ENCODE peak calls at places on chromosomes 3 and 15, in four cellular contexts. Z is K562, T is H1, X is GM12878. I is an unnamed sample.

GRCh38 chr3:68206524-68207117 is 552.2 kb upstream of the SUCLG2 start:
- DNase-seq in Z (no peak), X (no peak), T (no peak), I (no peak)

GRCh38 chr3:52039846-52040245 is 16.5 kb downstream of the DUSP7 start:
- DNase-seq in Z (no peak), T (no peak), X (no peak), I (peak; percentile 93)

GRCh38 chr3:125120370-125121122 is 64.7 kb upstream of the HEG1 start:
- DNase-seq in X (no peak), T (peak; percentile 92), Z (no peak), I (no peak)

GRCh38 chr3:188900421-188900941 is 271.3 kb upstream of the TPRG1 start:
- DNase-seq in T (no peak), Z (no peak), X (no peak), I (no peak)

GRCh38 chr15:26531489-26531888 is 241.4 kb downstream of the GABRB3 start:
- DNase-seq in Z (no peak), X (no peak), T (no peak), I (no peak)

GRCh38 chr3:148971819-148972218 is 19.5 kb upstream of the GYG1 start:
- DNase-seq in X (no peak), T (no peak), Z (no peak), I (no peak)

GRCh38 chr15:75065851-75066509 is 42.6 kb downstream of the PPCDC start:
- DNase-seq in X (no peak), T (no peak), Z (peak; percentile 95), I (peak; percentile 44)

GRCh38 chr3:113606539-113607218 is 74.3 kb downstream of the SIDT1 start:
- DNase-seq in Z (no peak), T (no peak), X (peak; percentile 75), I (no peak)

GRCh38 chr3:46947981-46948791 is 28.4 kb downstream of the CCDC12 start:
- DNase-seq in X (no peak), Z (peak; percentile 91), T (no peak), I (peak; percentile 88)

GRCh38 chr15:35547775-35548364 is 1.9 kb upstream of the DPH6 start:
- DNase-seq in Z (peak; percentile 92), T (no peak), X (no peak), I (no peak)

GRCh38 chr3:39149059-39149455 is 4.3 kb downstream of the CSRNP1 start:
- DNase-seq in X (no peak), T (no peak), Z (no peak), I (no peak)

GRCh38 chr3:89795506-89795905 is 688.1 kb downstream of the EPHA3 start:
- DNase-seq in Z (no peak), T (no peak), X (no peak), I (no peak)
- TF ChIP-seq EZH2 in Z (no peak), T (no peak), X (no peak), I (no peak)

GRCh38 chr3:59049671-59050331 is at the start of gene CFAP20DC:
- DNase-seq in X (peak; percentile 62), Z (peak; percentile 89), T (peak; percentile 85), I (peak; percentile 8)

GRCh38 chr3:59056706-59057105 is 6.9 kb upstream of the CFAP20DC start:
- DNase-seq in Z (no peak), X (no peak), T (no peak), I (no peak)

GRCh38 chr3:59052803-59053411 is 3.1 kb upstream of the CFAP20DC start:
- DNase-seq in Z (peak; percentile 37), T (no peak), X (no peak), I (peak; percentile 25)
- TF ChIP-seq RAD21 in Z (peak; percentile 69), T (peak; percentile 73), X (peak; percentile 67), I (peak; percentile 32)

DNA sequence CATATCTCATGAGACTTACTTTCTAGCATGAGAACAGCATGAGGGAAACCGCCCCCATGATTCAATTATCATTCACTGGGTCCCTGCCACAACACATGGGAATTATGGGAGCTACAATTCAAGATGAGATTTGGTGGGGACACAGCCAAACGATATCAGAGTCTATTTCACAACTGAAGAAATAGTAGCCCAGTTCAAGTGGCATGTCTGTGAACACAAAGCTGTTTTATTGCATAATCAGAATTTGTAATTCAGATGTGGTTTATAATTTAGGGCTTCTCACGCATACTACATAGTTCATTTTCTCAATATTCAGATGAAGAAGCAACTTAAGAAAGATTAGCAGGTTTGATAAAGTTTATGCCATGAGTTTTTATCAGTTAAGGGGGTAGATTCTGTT is 1188.0 kb upstream of the ALCAM start:
- DNase-seq in Z (no peak), X (no peak), T (no peak), I (no peak)
- TF ChIP-seq ATF2 in Z (no peak), X (no peak), T (no peak), I (no peak)

GRCh38 chr3:128434524-128434923 is 32.2 kb downstream of the DNAJB8 start:
- DNase-seq in T (no peak), X (no peak), Z (no peak), I (no peak)

GRCh38 chr3:128433630-128434185 is 33.0 kb downstream of the DNAJB8 start:
- DNase-seq in T (no peak), Z (no peak), X (no peak), I (no peak)

GRCh38 chr3:128432301-128432897 is 34.3 kb downstream of the DNAJB8 start:
- DNase-seq in Z (no peak), T (no peak), X (no peak), I (no peak)

GRCh38 chr3:128431803-128432300 is 34.8 kb downstream of the DNAJB8 start:
- DNase-seq in T (no peak), Z (no peak), X (no peak), I (no peak)

GRCh38 chr3:128432898-128433629 is 33.6 kb downstream of the DNAJB8 start:
- DNase-seq in T (no peak), X (no peak), Z (peak; percentile 31), I (no peak)
- TF ChIP-seq EZH2 in T (no peak), X (no peak), Z (no peak), I (no peak)

DNA sequence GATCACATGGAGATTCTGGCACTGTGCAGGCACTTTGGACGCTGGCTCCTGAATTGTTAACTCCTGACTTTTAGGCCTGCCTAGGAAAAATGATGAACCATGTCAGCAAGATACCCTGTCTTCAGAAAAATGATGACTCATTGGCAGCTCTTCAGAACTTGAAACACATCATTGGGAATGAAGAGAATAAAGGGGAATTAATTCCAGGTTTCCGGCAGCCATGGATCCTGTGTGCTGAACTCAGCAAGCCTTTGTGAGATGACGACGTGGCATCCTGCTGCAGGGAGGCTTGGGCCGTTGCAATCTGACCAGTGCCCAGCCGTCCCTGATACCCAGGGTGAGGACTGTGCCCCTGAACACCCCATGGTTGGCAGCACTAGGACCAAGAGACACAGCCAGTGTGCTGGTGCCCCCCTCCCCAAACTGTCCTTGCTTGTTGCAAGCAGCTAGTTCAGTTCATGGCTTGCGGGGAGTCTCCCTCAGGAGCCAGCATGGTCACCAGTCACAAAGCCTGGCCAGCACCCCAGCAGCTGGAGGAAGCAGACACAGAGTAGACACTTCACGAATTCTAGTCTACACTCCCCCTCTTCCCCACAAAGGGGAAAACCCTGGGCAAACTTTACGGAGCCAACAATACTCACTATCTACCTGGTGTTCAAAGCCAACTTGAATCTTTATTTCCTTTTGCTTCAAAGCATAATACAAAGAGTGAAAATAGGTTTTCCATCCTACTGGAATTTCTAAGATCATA is 7.8 kb upstream of the LIPC start:
- DNase-seq in Z (no peak), T (no peak), X (no peak), I (no peak)
- TF ChIP-seq RAD21 in Z (no peak), T (no peak), X (no peak), I (no peak)

GRCh38 chr3:170418422-170419300 is at the start of gene CLDN11:
- DNase-seq in Z (no peak), T (no peak), X (no peak), I (no peak)
- TF ChIP-seq ATF2 in Z (no peak), T (no peak), X (no peak), I (no peak)

GRCh38 chr15:76341366-76342045 is 4.9 kb downstream of the ISL2 start:
- DNase-seq in T (no peak), X (no peak), Z (no peak), I (no peak)
- TF ChIP-seq EZH2 in T (no peak), X (no peak), Z (no peak), I (no peak)

DNA sequence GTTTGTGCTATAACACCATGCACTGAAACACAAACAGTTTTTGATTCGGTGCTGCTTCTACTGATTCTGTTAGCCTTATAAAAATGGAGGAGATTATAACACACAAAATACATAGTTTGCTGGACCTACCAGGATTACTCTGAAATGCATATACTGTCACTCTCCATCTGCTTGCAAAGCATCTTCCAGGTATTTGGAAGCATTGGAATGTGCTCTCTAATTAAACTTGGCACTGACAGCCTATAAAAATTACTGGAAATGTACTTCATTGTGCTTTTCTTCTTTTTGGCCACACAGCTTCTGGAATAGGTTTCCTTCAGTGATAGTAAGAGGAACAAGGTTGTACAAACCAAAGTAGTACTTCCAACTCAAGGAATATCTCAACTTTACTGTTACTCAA is 376.1 kb downstream of the UNC13C start:
- DNase-seq in Z (no peak), X (no peak), T (no peak), I (no peak)
- TF ChIP-seq RAD21 in Z (no peak), X (no peak), T (no peak), I (no peak)

I was measured in HepG2.